ENCODE peak calls at places on chromosomes 11 and 22, in seven cellular contexts. F, E, S, X, R, A and C are unnamed samples.

GRCh38 chr11:10208045-10208674 is 85.9 kb downstream of the SBF2 start:
- DNase-seq in S (no peak), R (no peak), E (no peak), F (peak; percentile 44), X (no peak), A (peak; percentile 58), C (no peak)

GRCh38 chr22:37967147-37967546 is 13.6 kb downstream of the POLR2F start:
- DNase-seq in X (no peak), F (no peak), S (no peak), A (no peak), R (no peak), E (no peak), C (no peak)

GRCh38 chr22:49928571-49929552 is 10.4 kb downstream of the CRELD2 start:
- DNase-seq in E (no peak), A (no peak), R (no peak), F (no peak), X (no peak), S (no peak), C (no peak)

GRCh38 chr11:115257286-115258077 is 246.7 kb downstream of the CADM1 start:
- DNase-seq in E (no peak), S (no peak), R (no peak), F (no peak), A (no peak), X (no peak), C (no peak)

GRCh38 chr22:35467788-35468187 is 67.8 kb downstream of the MCM5 start:
- DNase-seq in S (no peak), X (peak; percentile 91), E (no peak), R (no peak), F (no peak), A (peak; percentile 59), C (peak; percentile 60)

GRCh38 chr11:131827440-131827839 is 457.0 kb downstream of the NTM start:
- DNase-seq in S (no peak), R (no peak), A (no peak), E (no peak), F (no peak), X (no peak), C (no peak)

GRCh38 chr11:61917043-61917356 is 366 bp downstream of the RAB3IL1 start:
- DNase-seq in X (no peak), F (no peak), R (no peak), A (no peak), S (no peak), E (no peak), C (no peak)

GRCh38 chr11:6695377-6695776 is 12.2 kb upstream of the MRPL17 start:
- DNase-seq in E (no peak), F (no peak), S (no peak), X (no peak), R (no peak), A (peak; percentile 73), C (no peak)

GRCh38 chr22:17674152-17674551 is 35.6 kb downstream of the BCL2L13 start:
- DNase-seq in R (no peak), E (no peak), S (no peak), X (no peak), A (no peak), F (no peak), C (no peak)

GRCh38 chr11:76369406-76369805 is 11.5 kb downstream of the THAP12 start:
- DNase-seq in E (no peak), S (no peak), R (no peak), F (no peak), X (no peak), A (no peak), C (no peak)

GRCh38 chr22:38038426-38038825 is 18.8 kb upstream of the PICK1 start:
- DNase-seq in E (no peak), R (no peak), X (no peak), S (no peak), F (no peak), A (no peak), C (no peak)

GRCh38 chr22:50544078-50544745 is 1.5 kb upstream of the KLHDC7B start:
- DNase-seq in F (peak; percentile 88), X (peak; percentile 90), S (peak; percentile 70), A (peak; percentile 80), E (peak; percentile 80), R (no peak), C (peak; percentile 90)

GRCh38 chr11:75214411-75214821 is 26.2 kb upstream of the TPBGL start:
- DNase-seq in A (peak; percentile 71), X (peak; percentile 83), S (peak; percentile 44), F (peak; percentile 62), R (peak; percentile 65), E (peak; percentile 68), C (peak; percentile 95)